ENCODE peak calls at places on chromosomes 3 and 15, in five cellular contexts. One of them, this sample, is unnamed.
A peak's percentile ranks its signal among the peaks of the same experiment; 100 is the strongest.

GRCh38 chr3:127867412-127867811 is 45.1 kb upstream of the MGLL start:
- DNase-seq in tibial nerve: no peak
- DNase-seq in suprapubic skin: no peak
- DNase-seq in spleen: no peak
- DNase-seq in ovary: no peak
- DNase-seq in this sample: no peak

GRCh38 chr3:11530153-11530721 is 113.5 kb downstream of the VGLL4 start:
- DNase-seq in tibial nerve: no peak
- DNase-seq in suprapubic skin: no peak
- DNase-seq in spleen: no peak
- DNase-seq in ovary: peak; percentile 76
- DNase-seq in this sample: no peak

GRCh38 chr3:141441381-141442365 is 45.2 kb upstream of the RASA2 start:
- DNase-seq in tibial nerve: peak; percentile 69
- DNase-seq in suprapubic skin: peak; percentile 89
- DNase-seq in spleen: peak; percentile 89
- DNase-seq in ovary: peak; percentile 75
- DNase-seq in this sample: peak; percentile 68

GRCh38 chr3:108552267-108553159 is 36.7 kb downstream of the CIP2A start:
- DNase-seq in tibial nerve: peak; percentile 16
- DNase-seq in suprapubic skin: no peak
- DNase-seq in spleen: no peak
- DNase-seq in ovary: no peak
- DNase-seq in this sample: peak; percentile 24

GRCh38 chr3:56502738-56503137 is 34.5 kb upstream of the ERC2 start:
- DNase-seq in tibial nerve: no peak
- DNase-seq in suprapubic skin: no peak
- DNase-seq in spleen: no peak
- DNase-seq in ovary: no peak
- DNase-seq in this sample: no peak

GRCh38 chr3:32296251-32297204 is 58.0 kb downstream of the CMTM8 start:
- DNase-seq in tibial nerve: peak; percentile 34
- DNase-seq in suprapubic skin: no peak
- DNase-seq in spleen: peak; percentile 84
- DNase-seq in ovary: peak; percentile 65
- DNase-seq in this sample: peak; percentile 72

GRCh38 chr3:166013073-166013679 is 176.0 kb upstream of the BCHE start:
- DNase-seq in tibial nerve: no peak
- DNase-seq in suprapubic skin: no peak
- DNase-seq in spleen: no peak
- DNase-seq in ovary: no peak
- DNase-seq in this sample: no peak

GRCh38 chr3:152176241-152176640 is 92.5 kb upstream of the MBNL1 start:
- DNase-seq in tibial nerve: no peak
- DNase-seq in suprapubic skin: no peak
- DNase-seq in spleen: no peak
- DNase-seq in ovary: no peak
- DNase-seq in this sample: no peak

GRCh38 chr3:112111785-112112402 is 21.2 kb downstream of the GCSAM start:
- DNase-seq in tibial nerve: peak; percentile 53
- DNase-seq in suprapubic skin: no peak
- DNase-seq in spleen: no peak
- DNase-seq in ovary: no peak
- DNase-seq in this sample: peak; percentile 81

GRCh38 chr3:70090322-70090913 is 90.9 kb downstream of the SAMMSON start:
- DNase-seq in tibial nerve: peak; percentile 48
- DNase-seq in suprapubic skin: no peak
- DNase-seq in spleen: no peak
- DNase-seq in ovary: no peak
- DNase-seq in this sample: no peak

GRCh38 chr3:160129459-160130061 is 95.7 kb upstream of the C3orf80 start:
- DNase-seq in tibial nerve: no peak
- DNase-seq in suprapubic skin: no peak
- DNase-seq in spleen: no peak
- DNase-seq in ovary: no peak
- DNase-seq in this sample: peak; percentile 38

GRCh38 chr15:79831635-79832034 is 65.2 kb downstream of the MTHFS start:
- DNase-seq in tibial nerve: no peak
- DNase-seq in suprapubic skin: no peak
- DNase-seq in spleen: no peak
- DNase-seq in ovary: no peak
- DNase-seq in this sample: no peak

GRCh38 chr15:86595741-86596140 is 516.1 kb downstream of the AGBL1 start:
- DNase-seq in tibial nerve: no peak
- DNase-seq in suprapubic skin: no peak
- DNase-seq in spleen: no peak
- DNase-seq in ovary: no peak
- DNase-seq in this sample: no peak

GRCh38 chr15:45442497-45443135 is 64.3 kb upstream of the GATM start:
- DNase-seq in tibial nerve: no peak
- DNase-seq in suprapubic skin: no peak
- DNase-seq in spleen: peak; percentile 3
- DNase-seq in ovary: no peak
- DNase-seq in this sample: no peak

GRCh38 chr15:33160581-33161165 is 33.8 kb downstream of the FMN1 start:
- DNase-seq in tibial nerve: no peak
- DNase-seq in suprapubic skin: no peak
- DNase-seq in spleen: no peak
- DNase-seq in ovary: no peak
- DNase-seq in this sample: no peak

GRCh38 chr15:40256642-40257235 is 17.9 kb downstream of the PAK6 start:
- DNase-seq in tibial nerve: no peak
- DNase-seq in suprapubic skin: no peak
- DNase-seq in spleen: no peak
- DNase-seq in ovary: no peak
- DNase-seq in this sample: peak; percentile 85
- H3K27ac ChIP-seq in tibial nerve: no peak overlapping the region
- H3K27ac ChIP-seq in suprapubic skin: no peak overlapping the region
- H3K27ac ChIP-seq in spleen: no peak overlapping the region
- H3K27ac ChIP-seq in ovary: no peak overlapping the region
- H3K27ac ChIP-seq in this sample: peak overlapping the region; percentile 74

GRCh38 chr15:65132841-65133549 is 613 bp downstream of the PDCD7 start:
- DNase-seq in tibial nerve: no peak
- DNase-seq in suprapubic skin: no peak
- DNase-seq in spleen: peak; percentile 87
- DNase-seq in ovary: peak; percentile 52
- DNase-seq in this sample: peak; percentile 43
- TF ChIP-seq POLR2A in tibial nerve: no peak
- TF ChIP-seq POLR2A in suprapubic skin: no peak
- TF ChIP-seq POLR2A in spleen: no peak
- TF ChIP-seq POLR2A in ovary: no peak
- TF ChIP-seq POLR2A in this sample: peak; percentile 17

GRCh38 chr3:191648787-191649186 is 187.8 kb downstream of the PYDC2 start:
- DNase-seq in tibial nerve: no peak
- DNase-seq in suprapubic skin: no peak
- DNase-seq in spleen: no peak
- DNase-seq in ovary: no peak
- DNase-seq in this sample: no peak
- H3K4me1 ChIP-seq in tibial nerve: no peaks in the 10 kb centered on the region
- H3K4me1 ChIP-seq in suprapubic skin: no peaks in the 10 kb centered on the region
- H3K4me1 ChIP-seq in spleen: no peaks in the 10 kb centered on the region
- H3K4me1 ChIP-seq in ovary: no peaks in the 10 kb centered on the region
- H3K4me1 ChIP-seq in this sample: no peaks in the 10 kb centered on the region

GRCh38 chr15:35738370-35738769 is 192.4 kb upstream of the DPH6 start:
- DNase-seq in tibial nerve: no peak
- DNase-seq in suprapubic skin: no peak
- DNase-seq in spleen: no peak
- DNase-seq in ovary: no peak
- DNase-seq in this sample: no peak

GRCh38 chr15:35741881-35742280 is 195.9 kb upstream of the DPH6 start:
- DNase-seq in tibial nerve: no peak
- DNase-seq in suprapubic skin: no peak
- DNase-seq in spleen: no peak
- DNase-seq in ovary: no peak
- DNase-seq in this sample: no peak

GRCh38 chr15:35741395-35741794 is 195.4 kb upstream of the DPH6 start:
- DNase-seq in tibial nerve: no peak
- DNase-seq in suprapubic skin: no peak
- DNase-seq in spleen: no peak
- DNase-seq in ovary: no peak
- DNase-seq in this sample: no peak

GRCh38 chr15:35743320-35743719 is 197.4 kb upstream of the DPH6 start:
- DNase-seq in tibial nerve: no peak
- DNase-seq in suprapubic skin: no peak
- DNase-seq in spleen: no peak
- DNase-seq in ovary: no peak
- DNase-seq in this sample: no peak

DNA sequence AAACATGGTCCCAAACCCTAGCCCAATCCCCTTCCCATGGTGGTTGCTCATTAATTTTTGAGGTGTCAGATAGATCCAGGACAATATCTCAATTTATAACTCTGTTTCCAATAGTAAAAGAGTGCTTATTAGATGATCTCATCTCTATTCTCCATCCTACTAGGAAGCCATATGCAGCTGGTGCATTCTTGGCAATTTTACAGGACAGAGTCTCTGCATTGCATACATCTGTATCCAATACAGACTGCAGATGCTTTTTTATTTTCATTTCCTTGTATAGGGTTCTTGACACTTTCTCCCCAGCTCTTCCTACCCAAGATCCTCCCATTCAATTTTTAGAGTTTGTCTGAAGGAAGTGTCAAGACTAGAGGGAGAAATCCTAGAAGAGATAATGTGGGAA is 194.8 kb upstream of the DPH6 start:
- DNase-seq in tibial nerve: no peak
- DNase-seq in suprapubic skin: no peak
- DNase-seq in spleen: no peak
- DNase-seq in ovary: no peak
- DNase-seq in this sample: no peak
- H3K27ac ChIP-seq in tibial nerve: no peak overlapping the region
- H3K27ac ChIP-seq in suprapubic skin: no peak overlapping the region
- H3K27ac ChIP-seq in spleen: no peak overlapping the region
- H3K27ac ChIP-seq in ovary: no peak overlapping the region
- H3K27ac ChIP-seq in this sample: no peak overlapping the region

GRCh38 chr15:60949034-60949977 is 279.8 kb downstream of the RORA start:
- DNase-seq in tibial nerve: no peak
- DNase-seq in suprapubic skin: no peak
- DNase-seq in spleen: no peak
- DNase-seq in ovary: no peak
- DNase-seq in this sample: no peak
- TF ChIP-seq POLR2A in tibial nerve: no peak
- TF ChIP-seq POLR2A in suprapubic skin: no peak
- TF ChIP-seq POLR2A in spleen: no peak
- TF ChIP-seq POLR2A in ovary: no peak
- TF ChIP-seq POLR2A in this sample: no peak